ENCODE peak calls at places on chromosomes 13 and 19, in eight cellular contexts. Q is hypothalamus; B is WTC11; X is HEK293T; P is stimulated activated CD8-positive, alpha-beta memory T cell treated with anti-CD3 and anti-CD28 coated beads, Interleukin-7, amount 100 ng/mL, for 24 hours; C is ELR; N is upper lobe of left lung; Z is NCI-H345. R is an unnamed sample.

GRCh38 chr13:99859178-99860177 is 112.1 kb downstream of the ZIC5 start:
- DNase-seq in P (peak), B (no peak), Z (no peak), Q (no peak), N (no peak), X (no peak), C (no peak), R (no peak)

GRCh38 chr13:29498426-29499040 is 97.0 kb downstream of the SLC7A1 start:
- DNase-seq in Q (no peak), X (no peak), B (no peak), N (no peak), C (no peak), Z (no peak), P (no peak), R (no peak)

GRCh38 chr19:17692566-17692965 is 4.4 kb upstream of the UNC13A start:
- DNase-seq in N (no peak), Q (no peak), Z (no peak), B (no peak), P (no peak), X (no peak), C (no peak), R (no peak)

GRCh38 chr13:113456116-113456702 is 2.9 kb upstream of the ADPRHL1 start:
- DNase-seq in N (no peak), B (no peak), P (no peak), X (no peak), Z (no peak), C (no peak), Q (no peak), R (no peak)

GRCh38 chr13:108897955-108898354 is 268.5 kb downstream of the MYO16 start:
- DNase-seq in P (no peak), Q (no peak), Z (no peak), B (no peak), X (no peak), C (peak), N (no peak), R (no peak)

GRCh38 chr13:37144661-37145060 is 39.2 kb upstream of the CSNK1A1L start:
- DNase-seq in P (no peak), Z (no peak), X (no peak), B (no peak), Q (no peak), N (no peak), C (no peak), R (no peak)

GRCh38 chr13:76425930-76426329 is 460.3 kb downstream of the KCTD12 start:
- DNase-seq in C (peak), N (no peak), P (no peak), X (no peak), Q (no peak), B (no peak), Z (no peak), R (no peak)

GRCh38 chr13:109989155-109989554 is 202.8 kb upstream of the IRS2 start:
- DNase-seq in X (no peak), B (no peak), C (peak), Z (no peak), P (no peak), N (no peak), Q (no peak), R (no peak)

GRCh38 chr13:22063416-22064124 is 392.7 kb downstream of the FGF9 start:
- DNase-seq in Z (no peak), C (no peak), P (no peak), X (no peak), B (no peak), Q (no peak), N (peak), R (no peak)

GRCh38 chr19:35088514-35088913 is 27.1 kb upstream of the FXYD3 start:
- DNase-seq in P (no peak), B (no peak), Q (no peak), X (no peak), C (peak), Z (no peak), N (no peak), R (no peak)

GRCh38 chr19:47550129-47550528 is 22.8 kb downstream of the ZNF541 start:
- DNase-seq in X (no peak), P (no peak), Q (no peak), B (no peak), C (no peak), N (no peak), Z (no peak), R (no peak)

GRCh38 chr19:20167020-20167644 is at the start of gene ZNF486:
- DNase-seq in P (peak), Z (no peak), B (peak), X (no peak), N (peak), Q (peak), C (peak), R (no peak)

GRCh38 chr13:34161829-34162544 is 344.0 kb downstream of the RFC3 start:
- DNase-seq in P (no peak), C (peak), B (no peak), N (no peak), Z (peak), Q (no peak), X (no peak), R (no peak)

GRCh38 chr19:46422344-46422743 is 6.4 kb downstream of the PNMA8C start:
- DNase-seq in X (no peak), P (no peak), C (no peak), Z (no peak), Q (no peak), N (no peak), B (no peak), R (no peak)

GRCh38 chr19:9306443-9306842 is 3.2 kb downstream of the ZNF699 start:
- DNase-seq in C (peak), P (no peak), Q (no peak), B (no peak), X (no peak), Z (no peak), N (no peak), R (no peak)

GRCh38 chr19:39167461-39168257 is 29.1 kb upstream of the NCCRP1 start:
- DNase-seq in N (peak), P (no peak), Q (no peak), X (no peak), C (no peak), B (peak), Z (peak), R (no peak)

GRCh38 chr19:48844472-48844871 is 8.2 kb upstream of the HSD17B14 start:
- DNase-seq in C (peak), N (no peak), B (no peak), Q (no peak), X (peak), Z (no peak), P (no peak), R (no peak)

GRCh38 chr13:80840313-80840976 is 499.5 kb upstream of the SPRY2 start:
- DNase-seq in P (no peak), Z (no peak), X (no peak), N (no peak), B (no peak), Q (no peak), C (peak), R (no peak)

GRCh38 chr19:35899547-35900214 is 659 bp downstream of the NFKBID start:
- DNase-seq in C (peak), N (peak), X (peak), B (peak), Q (no peak), P (peak), Z (peak), R (peak)

GRCh38 chr13:90416519-90416918 is 931.0 kb upstream of the MIR17HG start:
- DNase-seq in B (no peak), C (peak), N (no peak), P (no peak), Q (no peak), Z (no peak), X (no peak), R (no peak)

GRCh38 chr19:55080915-55081772 is 5.5 kb downstream of the EPS8L1 start:
- DNase-seq in X (peak), C (peak), P (peak), N (peak), Z (peak), B (peak), Q (no peak), R (peak)